ENCODE peak calls at places on chromosomes 6 and 20, in eight cellular contexts. S, H, A, J, K, U, P and Z are unnamed samples.
A peak's percentile ranks its signal among the peaks of the same experiment; 100 is the strongest.

GRCh38 chr20:50798650-50799049 is 3.8 kb downstream of the BCAS4 start:
- DNase-seq in S (no peak), H (no peak), A (no peak), J (no peak), K (no peak), U (no peak), P (no peak), Z (no peak)

GRCh38 chr6:112839525-112839961 is 492.4 kb downstream of the RFPL4B start:
- DNase-seq in S (no peak), H (no peak), A (no peak), J (no peak), K (no peak), U (no peak), P (no peak), Z (peak; percentile 86)

GRCh38 chr6:128343666-128344065 is 176.7 kb downstream of the PTPRK start:
- DNase-seq in S (no peak), H (no peak), A (no peak), J (no peak), K (no peak), U (no peak), P (no peak), Z (peak; percentile 91)

GRCh38 chr6:169895000-169895759 is 143.8 kb downstream of the ERMARD start:
- DNase-seq in S (no peak), H (no peak), A (no peak), J (no peak), K (no peak), U (no peak), P (no peak), Z (no peak)

GRCh38 chr20:5886788-5887187 is 63.5 kb downstream of the TRMT6 start:
- DNase-seq in S (no peak), H (no peak), A (no peak), J (no peak), K (no peak), U (no peak), P (no peak), Z (peak; percentile 27)

GRCh38 chr20:2914160-2914559 is 40.9 kb downstream of the PTPRA start:
- DNase-seq in S (no peak), H (no peak), A (no peak), J (no peak), K (no peak), U (no peak), P (no peak), Z (no peak)

GRCh38 chr20:25195962-25196700 is 619 bp downstream of the ENTPD6 start:
- DNase-seq in S (peak; percentile 80), H (peak; percentile 28), A (no peak), J (peak; percentile 54), K (no peak), U (no peak), P (peak; percentile 87), Z (no peak)

GRCh38 chr6:44359973-44360372 is 17.5 kb downstream of the SPATS1 start:
- DNase-seq in S (no peak), H (no peak), A (no peak), J (no peak), K (no peak), U (no peak), P (no peak), Z (no peak)

GRCh38 chr6:169921853-169922779 is 170.7 kb downstream of the ERMARD start:
- DNase-seq in S (peak; percentile 41), H (no peak), A (no peak), J (no peak), K (no peak), U (no peak), P (no peak), Z (no peak)

GRCh38 chr6:116568851-116569755 is 2.2 kb upstream of the RWDD1 start:
- DNase-seq in S (no peak), H (no peak), A (no peak), J (no peak), K (no peak), U (no peak), P (no peak), Z (no peak)

GRCh38 chr6:116568111-116568510 is 3.2 kb upstream of the RWDD1 start:
- DNase-seq in S (no peak), H (no peak), A (no peak), J (no peak), K (no peak), U (no peak), P (no peak), Z (no peak)

GRCh38 chr6:116572162-116572561 is 858 bp downstream of the RWDD1 start:
- DNase-seq in S (no peak), H (no peak), A (no peak), J (peak; percentile 34), K (no peak), U (no peak), P (peak; percentile 37), Z (peak; percentile 43)

GRCh38 chr6:116571683-116572000 is 338 bp downstream of the RWDD1 start:
- DNase-seq in S (no peak), H (no peak), A (no peak), J (no peak), K (no peak), U (no peak), P (no peak), Z (no peak)

DNA sequence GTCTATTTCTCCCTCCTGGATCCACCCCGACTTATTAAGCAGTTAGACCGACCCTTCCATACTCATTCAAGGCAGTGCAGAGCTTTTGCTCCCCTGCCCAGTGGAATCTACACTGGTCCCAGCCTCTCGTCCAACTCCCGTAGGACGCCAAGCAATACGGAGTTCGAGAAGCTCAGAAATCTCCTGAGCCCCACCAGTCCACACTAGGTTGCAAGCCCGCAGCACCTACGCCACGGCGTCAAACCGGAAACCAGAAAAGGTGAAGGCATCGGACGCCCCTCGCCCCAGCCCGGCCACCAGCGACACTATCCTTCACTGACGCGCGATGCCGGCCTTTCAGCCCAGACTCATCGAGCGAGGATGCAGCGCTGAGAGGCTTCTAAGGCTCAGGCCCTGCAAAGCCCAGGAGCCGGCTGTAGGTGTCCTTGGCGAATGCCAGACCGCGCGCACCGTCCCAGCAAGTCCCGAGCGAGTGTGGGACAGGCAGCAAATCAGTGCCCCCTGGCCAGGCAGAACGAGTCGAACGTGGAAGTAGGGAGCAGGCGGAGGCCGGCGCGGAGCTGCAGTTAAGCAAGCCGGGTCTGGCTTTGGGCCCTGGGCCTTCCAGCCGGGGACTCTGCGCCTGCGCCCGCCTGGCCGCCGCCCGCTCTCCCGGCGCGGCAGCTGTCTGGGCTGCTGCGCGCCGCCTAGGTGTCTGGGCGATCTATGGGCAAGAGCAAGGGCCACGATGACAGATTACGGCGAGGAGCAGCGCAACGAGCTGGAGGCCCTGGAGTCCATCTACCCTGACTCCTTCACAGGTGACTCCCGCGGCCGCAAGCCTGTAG is at the start of gene RWDD1:
- DNase-seq in S (peak; percentile 98), H (peak; percentile 98), A (peak; percentile 100), J (peak; percentile 99), K (peak; percentile 96), U (peak; percentile 99), P (peak; percentile 99), Z (peak; percentile 100)
- TF ChIP-seq CTCF in S (no peak), H (no peak), A (no peak), J (no peak), K (no peak), U (no peak), P (peak; percentile 42), Z (no peak)

GRCh38 chr6:3369985-3370360 is 86.9 kb downstream of the SLC22A23 start:
- DNase-seq in S (no peak), H (no peak), A (no peak), J (no peak), K (no peak), U (no peak), P (no peak), Z (no peak)

GRCh38 chr6:3371222-3371949 is 85.5 kb downstream of the SLC22A23 start:
- DNase-seq in S (no peak), H (no peak), A (no peak), J (no peak), K (no peak), U (no peak), P (no peak), Z (no peak)

GRCh38 chr6:3368701-3369100 is 88.1 kb downstream of the SLC22A23 start:
- DNase-seq in S (no peak), H (no peak), A (no peak), J (no peak), K (no peak), U (no peak), P (no peak), Z (no peak)

GRCh38 chr6:3372184-3372846 is 84.5 kb downstream of the SLC22A23 start:
- DNase-seq in S (no peak), H (no peak), A (no peak), J (no peak), K (no peak), U (no peak), P (no peak), Z (no peak)

GRCh38 chr6:3370361-3371221 is 86.3 kb downstream of the SLC22A23 start:
- DNase-seq in S (no peak), H (no peak), A (no peak), J (no peak), K (no peak), U (no peak), P (no peak), Z (no peak)
- H3K4me1 ChIP-seq in S (peaks cover 12% of the 10 kb centered on the region), H (peaks cover 11% of the 10 kb centered on the region), A (no peaks in the 10 kb centered on the region), J (no peaks in the 10 kb centered on the region), K (peaks cover 47% of the 10 kb centered on the region), U (no peaks in the 10 kb centered on the region), P (peaks cover 18% of the 10 kb centered on the region), Z (no peaks in the 10 kb centered on the region)

DNA sequence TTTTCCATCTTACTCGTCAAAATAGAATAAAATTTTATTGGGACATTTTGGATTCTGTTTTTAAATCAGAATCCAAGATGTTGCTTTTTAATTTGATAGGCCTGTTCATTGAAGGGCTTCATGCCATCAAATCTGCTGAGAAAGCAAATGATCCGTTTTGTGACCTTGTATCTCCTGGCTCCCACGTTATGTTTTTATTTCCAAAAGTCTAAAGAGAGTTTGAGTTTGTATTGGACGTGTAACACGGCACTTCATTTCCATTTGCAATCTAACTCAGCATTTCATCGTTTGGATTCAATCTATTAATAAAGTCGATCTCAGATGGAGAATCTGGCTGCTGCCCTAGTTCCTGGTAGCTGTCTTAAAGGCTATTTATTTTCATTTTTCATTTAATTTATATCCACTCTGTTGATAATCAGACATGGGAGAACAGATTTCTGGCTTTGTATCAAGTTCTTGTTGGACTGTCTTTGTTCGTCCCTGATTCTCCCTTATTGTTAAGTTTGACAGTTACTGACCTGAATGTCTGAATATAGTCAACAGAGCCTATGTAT is 17.0 kb downstream of the KIF25 start:
- DNase-seq in S (no peak), H (no peak), A (no peak), J (no peak), K (no peak), U (no peak), P (no peak), Z (no peak)
- H3K9me3 ChIP-seq in S (no peaks in the 10 kb centered on the region), H (peaks cover 12% of the 10 kb centered on the region), A (peaks cover 17% of the 10 kb centered on the region), J (no peaks in the 10 kb centered on the region), K (peaks cover 23% of the 10 kb centered on the region), U (no peaks in the 10 kb centered on the region), P (peaks cover 23% of the 10 kb centered on the region), Z (no peaks in the 10 kb centered on the region)

GRCh38 chr20:53829086-53829703 is 235.6 kb upstream of the ZNF217 start:
- DNase-seq in S (no peak), H (peak; percentile 78), A (no peak), J (no peak), K (no peak), U (no peak), P (no peak), Z (peak; percentile 95)

GRCh38 chr20:53829706-53830521 is 236.3 kb upstream of the ZNF217 start:
- DNase-seq in S (no peak), H (no peak), A (no peak), J (no peak), K (no peak), U (no peak), P (peak; percentile 36), Z (peak; percentile 72)

GRCh38 chr20:53827996-53828672 is 234.5 kb upstream of the ZNF217 start:
- DNase-seq in S (no peak), H (peak; percentile 12), A (no peak), J (no peak), K (no peak), U (no peak), P (no peak), Z (peak; percentile 100)

GRCh38 chr20:53827292-53827995 is 233.8 kb upstream of the ZNF217 start:
- DNase-seq in S (no peak), H (no peak), A (no peak), J (no peak), K (no peak), U (no peak), P (no peak), Z (no peak)

GRCh38 chr20:53828673-53829085 is 235.0 kb upstream of the ZNF217 start:
- DNase-seq in S (no peak), H (peak; percentile 29), A (no peak), J (no peak), K (no peak), U (no peak), P (no peak), Z (peak; percentile 95)
- TF ChIP-seq CTCF in S (no peak), H (no peak), A (peak; percentile 17), J (peak; percentile 15), K (no peak), U (no peak), P (no peak), Z (peak; percentile 25)